ENCODE peak calls at places on chromosome 12, in five cellular contexts. One of them, this sample, is unnamed.

GRCh38 chr12:88870000-88870737 is 289.9 kb upstream of the KITLG start:
- ATAC-seq in heart left ventricle: no peak
- ATAC-seq in gastrocnemius medialis: no peak
- ATAC-seq in HepG2: no peak
- ATAC-seq in right lobe of liver: no peak
- ATAC-seq in this sample: no peak

GRCh38 chr12:1811948-1812291 is 8.4 kb upstream of the LRTM2 start:
- ATAC-seq in heart left ventricle: no peak
- ATAC-seq in right lobe of liver: no peak
- ATAC-seq in HepG2: peak; percentile 6
- ATAC-seq in gastrocnemius medialis: no peak
- ATAC-seq in this sample: no peak

GRCh38 chr12:16112626-16113560 is 164.6 kb downstream of the SLC15A5 start:
- ATAC-seq in heart left ventricle: peak; percentile 44
- ATAC-seq in HepG2: no peak
- ATAC-seq in right lobe of liver: no peak
- ATAC-seq in gastrocnemius medialis: no peak
- ATAC-seq in this sample: no peak

GRCh38 chr12:20432290-20432689 is 64.0 kb downstream of the PDE3A start:
- ATAC-seq in right lobe of liver: no peak
- ATAC-seq in heart left ventricle: no peak
- ATAC-seq in HepG2: no peak
- ATAC-seq in gastrocnemius medialis: no peak
- ATAC-seq in this sample: no peak

GRCh38 chr12:9388379-9388778 is 180.2 kb upstream of the PZP start:
- ATAC-seq in HepG2: no peak
- ATAC-seq in right lobe of liver: no peak
- ATAC-seq in gastrocnemius medialis: no peak
- ATAC-seq in heart left ventricle: no peak
- ATAC-seq in this sample: no peak

GRCh38 chr12:42557586-42558172 is 31.9 kb downstream of the PRICKLE1 start:
- ATAC-seq in HepG2: no peak
- ATAC-seq in right lobe of liver: no peak
- ATAC-seq in gastrocnemius medialis: no peak
- ATAC-seq in heart left ventricle: peak; percentile 62
- ATAC-seq in this sample: no peak

GRCh38 chr12:69906411-69907216 is 81.6 kb downstream of the MYRFL start:
- ATAC-seq in gastrocnemius medialis: no peak
- ATAC-seq in HepG2: no peak
- ATAC-seq in heart left ventricle: no peak
- ATAC-seq in right lobe of liver: no peak
- ATAC-seq in this sample: no peak

GRCh38 chr12:5003025-5003666 is 40.5 kb upstream of the KCNA5 start:
- ATAC-seq in right lobe of liver: peak; percentile 99
- ATAC-seq in gastrocnemius medialis: peak; percentile 89
- ATAC-seq in heart left ventricle: peak; percentile 89
- ATAC-seq in HepG2: peak; percentile 97
- ATAC-seq in this sample: peak; percentile 66

GRCh38 chr12:46555379-46555778 is 182.8 kb upstream of the SLC38A2 start:
- ATAC-seq in gastrocnemius medialis: no peak
- ATAC-seq in heart left ventricle: no peak
- ATAC-seq in right lobe of liver: no peak
- ATAC-seq in HepG2: no peak
- ATAC-seq in this sample: peak; percentile 32

GRCh38 chr12:106032141-106032925 is 106.4 kb downstream of the NUAK1 start:
- ATAC-seq in heart left ventricle: no peak
- ATAC-seq in gastrocnemius medialis: peak; percentile 53
- ATAC-seq in right lobe of liver: peak; percentile 76
- ATAC-seq in HepG2: peak; percentile 56
- ATAC-seq in this sample: no peak

GRCh38 chr12:32493282-32493681 is 93.9 kb downstream of the FGD4 start:
- ATAC-seq in HepG2: no peak
- ATAC-seq in right lobe of liver: no peak
- ATAC-seq in heart left ventricle: no peak
- ATAC-seq in gastrocnemius medialis: peak; percentile 34
- ATAC-seq in this sample: no peak

GRCh38 chr12:116347265-116347664 is 69.8 kb upstream of the MED13L start:
- ATAC-seq in HepG2: no peak
- ATAC-seq in heart left ventricle: no peak
- ATAC-seq in right lobe of liver: no peak
- ATAC-seq in gastrocnemius medialis: no peak
- ATAC-seq in this sample: no peak

GRCh38 chr12:106919910-106920544 is 35.7 kb upstream of the TMEM263 start:
- ATAC-seq in right lobe of liver: peak; percentile 72
- ATAC-seq in heart left ventricle: no peak
- ATAC-seq in HepG2: no peak
- ATAC-seq in gastrocnemius medialis: no peak
- ATAC-seq in this sample: no peak

GRCh38 chr12:53102883-53103807 is at the start of gene SOAT2:
- ATAC-seq in gastrocnemius medialis: no peak
- ATAC-seq in right lobe of liver: peak; percentile 19
- ATAC-seq in HepG2: peak; percentile 74
- ATAC-seq in heart left ventricle: no peak
- ATAC-seq in this sample: no peak

GRCh38 chr12:46244997-46245396 is 23.8 kb downstream of the SLC38A1 start:
- ATAC-seq in right lobe of liver: no peak
- ATAC-seq in HepG2: no peak
- ATAC-seq in gastrocnemius medialis: no peak
- ATAC-seq in heart left ventricle: no peak
- ATAC-seq in this sample: no peak

GRCh38 chr12:25427328-25428249 is 125.5 kb downstream of the LMNTD1 start:
- ATAC-seq in gastrocnemius medialis: no peak
- ATAC-seq in heart left ventricle: no peak
- ATAC-seq in right lobe of liver: no peak
- ATAC-seq in HepG2: no peak
- ATAC-seq in this sample: no peak

GRCh38 chr12:113427882-113428281 is 5.7 kb downstream of the SDSL start:
- ATAC-seq in gastrocnemius medialis: no peak
- ATAC-seq in heart left ventricle: no peak
- ATAC-seq in right lobe of liver: no peak
- ATAC-seq in HepG2: no peak
- ATAC-seq in this sample: no peak

GRCh38 chr12:65499167-65499566 is 220.7 kb downstream of the MSRB3 start:
- ATAC-seq in HepG2: no peak
- ATAC-seq in right lobe of liver: no peak
- ATAC-seq in heart left ventricle: no peak
- ATAC-seq in gastrocnemius medialis: no peak
- ATAC-seq in this sample: no peak

GRCh38 chr12:65501935-65502334 is 223.5 kb downstream of the MSRB3 start:
- ATAC-seq in HepG2: no peak
- ATAC-seq in heart left ventricle: no peak
- ATAC-seq in gastrocnemius medialis: no peak
- ATAC-seq in right lobe of liver: no peak
- ATAC-seq in this sample: no peak

GRCh38 chr12:65497645-65498044 is 219.2 kb downstream of the MSRB3 start:
- ATAC-seq in heart left ventricle: no peak
- ATAC-seq in gastrocnemius medialis: no peak
- ATAC-seq in right lobe of liver: peak; percentile 38
- ATAC-seq in HepG2: peak; percentile 47
- ATAC-seq in this sample: peak; percentile 29

GRCh38 chr12:65501093-65501621 is 222.7 kb downstream of the MSRB3 start:
- ATAC-seq in HepG2: no peak
- ATAC-seq in gastrocnemius medialis: no peak
- ATAC-seq in right lobe of liver: peak; percentile 51
- ATAC-seq in heart left ventricle: peak; percentile 85
- ATAC-seq in this sample: no peak

GRCh38 chr12:65500121-65500846 is 221.8 kb downstream of the MSRB3 start:
- ATAC-seq in gastrocnemius medialis: no peak
- ATAC-seq in HepG2: no peak
- ATAC-seq in heart left ventricle: no peak
- ATAC-seq in right lobe of liver: no peak
- ATAC-seq in this sample: no peak
- H3K4me1 ChIP-seq in gastrocnemius medialis: no peaks in the 10 kb centered on the region
- H3K4me1 ChIP-seq in HepG2: peaks cover 14% of the 10 kb centered on the region
- H3K4me1 ChIP-seq in heart left ventricle: peaks cover 7% of the 10 kb centered on the region
- H3K4me1 ChIP-seq in right lobe of liver: no peaks in the 10 kb centered on the region
- H3K4me1 ChIP-seq in this sample: peaks cover 16% of the 10 kb centered on the region

GRCh38 chr12:130121246-130122005 is 40.8 kb upstream of the FZD10 start:
- ATAC-seq in gastrocnemius medialis: peak; percentile 33
- ATAC-seq in right lobe of liver: no peak
- ATAC-seq in heart left ventricle: peak; percentile 31
- ATAC-seq in HepG2: no peak
- ATAC-seq in this sample: no peak
- TF ChIP-seq POLR2A in gastrocnemius medialis: no peak
- TF ChIP-seq POLR2A in right lobe of liver: no peak
- TF ChIP-seq POLR2A in heart left ventricle: no peak
- TF ChIP-seq POLR2A in HepG2: no peak
- TF ChIP-seq POLR2A in this sample: no peak

DNA sequence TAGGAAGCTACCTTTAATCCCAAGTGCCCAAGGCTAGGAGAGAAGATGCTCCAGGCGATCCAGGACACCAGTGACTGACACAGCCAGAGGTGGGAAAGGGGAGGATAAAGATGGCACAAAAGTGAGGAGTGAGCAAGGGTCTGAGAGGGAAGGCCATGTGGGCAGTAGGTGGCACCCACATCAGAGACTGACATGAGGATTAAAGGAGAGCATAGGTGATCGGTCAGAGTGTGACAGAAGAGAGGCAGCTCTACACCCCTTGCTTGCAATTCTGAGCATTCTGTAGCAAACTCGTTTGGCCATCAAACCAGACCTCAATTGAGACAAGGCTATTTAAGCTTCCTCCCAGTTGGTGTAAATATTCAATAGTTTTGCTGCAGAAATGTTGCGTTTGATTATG is 724 bp upstream of the CD27 start:
- ATAC-seq in HepG2: no peak
- ATAC-seq in heart left ventricle: no peak
- ATAC-seq in right lobe of liver: no peak
- ATAC-seq in gastrocnemius medialis: no peak
- ATAC-seq in this sample: no peak
- H3K4me1 ChIP-seq in HepG2: peaks cover 33% of the 10 kb centered on the region
- H3K4me1 ChIP-seq in heart left ventricle: no peaks in the 10 kb centered on the region
- H3K4me1 ChIP-seq in right lobe of liver: no peaks in the 10 kb centered on the region
- H3K4me1 ChIP-seq in gastrocnemius medialis: no peaks in the 10 kb centered on the region
- H3K4me1 ChIP-seq in this sample: peaks cover 9% of the 10 kb centered on the region

GRCh38 chr12:58009355-58009754 is 68.0 kb downstream of the ATP23 start:
- ATAC-seq in heart left ventricle: no peak
- ATAC-seq in right lobe of liver: no peak
- ATAC-seq in HepG2: no peak
- ATAC-seq in gastrocnemius medialis: no peak
- ATAC-seq in this sample: no peak

GRCh38 chr12:58008658-58009057 is 67.3 kb downstream of the ATP23 start:
- ATAC-seq in HepG2: no peak
- ATAC-seq in heart left ventricle: no peak
- ATAC-seq in right lobe of liver: no peak
- ATAC-seq in gastrocnemius medialis: no peak
- ATAC-seq in this sample: no peak

GRCh38 chr12:58007875-58008274 is 66.5 kb downstream of the ATP23 start:
- ATAC-seq in right lobe of liver: no peak
- ATAC-seq in HepG2: no peak
- ATAC-seq in heart left ventricle: no peak
- ATAC-seq in gastrocnemius medialis: no peak
- ATAC-seq in this sample: no peak

DNA sequence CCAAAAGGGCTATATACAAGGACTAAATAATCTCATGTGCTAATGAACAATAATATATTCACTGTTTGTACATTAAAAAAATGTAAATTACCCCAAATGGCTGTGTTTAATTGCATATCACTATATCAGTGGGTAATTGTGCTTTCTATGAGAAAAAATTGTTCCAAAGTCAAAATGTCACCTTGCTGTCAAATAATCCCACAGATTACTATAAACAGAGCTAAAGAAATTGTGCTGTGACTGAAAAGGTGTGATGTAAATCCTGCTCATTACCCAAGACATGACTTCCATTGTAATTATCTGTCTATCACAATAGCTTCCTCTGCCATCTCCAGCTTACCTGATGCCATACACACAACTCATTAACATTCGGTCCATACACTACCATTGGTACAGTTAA is 70.3 kb downstream of the ATP23 start:
- ATAC-seq in heart left ventricle: no peak
- ATAC-seq in right lobe of liver: no peak
- ATAC-seq in HepG2: no peak
- ATAC-seq in gastrocnemius medialis: no peak
- ATAC-seq in this sample: no peak
- TF ChIP-seq POLR2A in heart left ventricle: no peak
- TF ChIP-seq POLR2A in right lobe of liver: no peak
- TF ChIP-seq POLR2A in HepG2: no peak
- TF ChIP-seq POLR2A in gastrocnemius medialis: no peak
- TF ChIP-seq POLR2A in this sample: no peak

GRCh38 chr12:128639089-128639488 is 184.7 kb downstream of the SLC15A4 start:
- ATAC-seq in HepG2: no peak
- ATAC-seq in heart left ventricle: no peak
- ATAC-seq in gastrocnemius medialis: no peak
- ATAC-seq in right lobe of liver: no peak
- ATAC-seq in this sample: no peak
- H3K4me1 ChIP-seq in HepG2: no peaks in the 10 kb centered on the region
- H3K4me1 ChIP-seq in heart left ventricle: no peaks in the 10 kb centered on the region
- H3K4me1 ChIP-seq in gastrocnemius medialis: no peaks in the 10 kb centered on the region
- H3K4me1 ChIP-seq in right lobe of liver: no peaks in the 10 kb centered on the region
- H3K4me1 ChIP-seq in this sample: no peaks in the 10 kb centered on the region

GRCh38 chr12:78559441-78559840 is 305.1 kb upstream of the SYT1 start:
- ATAC-seq in heart left ventricle: no peak
- ATAC-seq in HepG2: no peak
- ATAC-seq in gastrocnemius medialis: no peak
- ATAC-seq in right lobe of liver: no peak
- ATAC-seq in this sample: no peak

GRCh38 chr12:78556651-78557050 is 307.9 kb upstream of the SYT1 start:
- ATAC-seq in gastrocnemius medialis: no peak
- ATAC-seq in right lobe of liver: no peak
- ATAC-seq in HepG2: no peak
- ATAC-seq in heart left ventricle: no peak
- ATAC-seq in this sample: no peak

GRCh38 chr12:78560633-78561032 is 303.9 kb upstream of the SYT1 start:
- ATAC-seq in gastrocnemius medialis: no peak
- ATAC-seq in heart left ventricle: no peak
- ATAC-seq in HepG2: no peak
- ATAC-seq in right lobe of liver: no peak
- ATAC-seq in this sample: no peak

DNA sequence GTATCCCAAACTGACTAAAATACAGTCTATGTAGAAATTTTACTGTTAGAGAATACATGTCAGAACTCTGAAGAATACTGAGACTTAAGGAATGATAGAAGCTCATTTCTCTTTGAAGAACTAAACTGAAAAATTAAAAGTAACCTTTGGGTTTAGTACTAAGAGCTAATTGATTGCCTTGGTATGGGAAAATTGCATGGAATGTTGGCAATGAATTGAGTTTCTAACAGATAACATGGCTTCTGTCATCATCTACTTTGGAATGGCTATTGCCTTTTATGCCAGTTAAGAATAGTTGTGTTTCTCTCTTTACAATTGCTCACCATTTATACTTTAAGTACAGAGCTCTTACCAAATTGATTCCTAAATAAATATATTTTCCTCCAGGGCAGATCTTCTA is 308.8 kb upstream of the SYT1 start:
- ATAC-seq in right lobe of liver: no peak
- ATAC-seq in heart left ventricle: no peak
- ATAC-seq in HepG2: no peak
- ATAC-seq in gastrocnemius medialis: no peak
- ATAC-seq in this sample: no peak
- TF ChIP-seq POLR2A in right lobe of liver: no peak
- TF ChIP-seq POLR2A in heart left ventricle: no peak
- TF ChIP-seq POLR2A in HepG2: no peak
- TF ChIP-seq POLR2A in gastrocnemius medialis: no peak
- TF ChIP-seq POLR2A in this sample: no peak

This sample was measured in gastroesophageal sphincter.